ENCODE peak calls at places on chromosome 1, in four cellular contexts. F is cardiac muscle cell, N is HepG2, E is kidney. I is an unnamed sample.

GRCh38 chr1:153881764-153882163 is 41.0 kb downstream of the GATAD2B start:
- DNase-seq in F (no peak), N (no peak), E (no peak), I (no peak)

GRCh38 chr1:162678439-162678838 is 46.2 kb downstream of the DDR2 start:
- DNase-seq in F (no peak), N (peak), E (no peak), I (no peak)

GRCh38 chr1:208257326-208257725 is 13.1 kb upstream of the PLXNA2 start:
- DNase-seq in F (no peak), N (no peak), E (no peak), I (no peak)

GRCh38 chr1:12636098-12636950 is 7.6 kb upstream of the AADACL4 start:
- DNase-seq in F (no peak), N (no peak), E (no peak), I (no peak)

GRCh38 chr1:218485241-218485928 is 140.2 kb downstream of the TGFB2 start:
- DNase-seq in F (no peak), N (no peak), E (no peak), I (no peak)

GRCh38 chr1:8137406-8138244 is 111.5 kb upstream of the ERRFI1 start:
- DNase-seq in F (no peak), N (peak), E (no peak), I (no peak)

GRCh38 chr1:226609836-226610455 is 61.4 kb downstream of the STUM start:
- DNase-seq in F (no peak), N (no peak), E (no peak), I (no peak)

GRCh38 chr1:31579374-31579773 is 3.1 kb downstream of the TINAGL1 start:
- DNase-seq in F (no peak), N (no peak), E (peak), I (no peak)

GRCh38 chr1:7769673-7770412 is 1.3 kb upstream of the VAMP3 start:
- DNase-seq in F (no peak), N (no peak), E (no peak), I (no peak)

GRCh38 chr1:183571678-183572268 is 18.5 kb downstream of the NCF2 start:
- DNase-seq in F (no peak), N (no peak), E (no peak), I (no peak)

GRCh38 chr1:156128749-156129682 is 14.5 kb downstream of the LMNA start:
- DNase-seq in F (peak), N (no peak), E (peak), I (no peak)

GRCh38 chr1:27593341-27594326 is 10.3 kb downstream of the AHDC1 start:
- DNase-seq in F (no peak), N (no peak), E (peak), I (no peak)

GRCh38 chr1:39230261-39231190 is 26.0 kb downstream of the MACF1 start:
- DNase-seq in F (peak), N (peak), E (no peak), I (peak)

GRCh38 chr1:149884433-149885363 is 14.7 kb upstream of the BOLA1 start:
- DNase-seq in F (no peak), N (no peak), E (no peak), I (no peak)

GRCh38 chr1:162276493-162276892 is 100.2 kb downstream of the SPATA46 start:
- DNase-seq in F (peak), N (peak), E (no peak), I (peak)

GRCh38 chr1:193189442-193190095 is 3.2 kb upstream of the B3GALT2 start:
- DNase-seq in F (no peak), N (no peak), E (no peak), I (no peak)

GRCh38 chr1:3453891-3454810 is at the start of gene ARHGEF16:
- DNase-seq in F (peak), N (peak), E (peak), I (peak)
- TF ChIP-seq CTCF in F (peak), N (peak), E (peak), I (peak)

DNA sequence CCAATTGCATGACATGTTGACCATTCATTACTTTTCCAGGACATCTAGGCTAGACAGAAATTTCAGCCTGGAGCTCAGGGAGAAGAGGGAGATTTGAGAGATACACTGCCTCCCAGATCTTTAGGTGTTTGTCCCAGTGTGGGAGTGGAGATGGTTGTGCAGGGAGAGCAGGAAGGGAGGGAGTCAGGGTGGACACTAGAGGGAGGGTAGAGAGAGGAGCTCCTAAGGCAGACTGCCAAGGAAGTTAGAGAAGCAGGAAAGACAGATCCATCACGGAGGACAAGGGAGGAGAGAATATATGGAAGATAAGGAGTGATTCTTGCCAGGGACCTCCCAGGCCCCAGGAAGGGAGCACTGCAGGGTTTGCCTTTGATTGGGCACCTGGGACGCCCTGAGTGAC is 8.7 kb downstream of the CDCA8 start:
- DNase-seq in F (no peak), N (no peak), E (peak), I (no peak)
- TF ChIP-seq CTCF in F (no peak), N (no peak), E (no peak), I (no peak)

DNA sequence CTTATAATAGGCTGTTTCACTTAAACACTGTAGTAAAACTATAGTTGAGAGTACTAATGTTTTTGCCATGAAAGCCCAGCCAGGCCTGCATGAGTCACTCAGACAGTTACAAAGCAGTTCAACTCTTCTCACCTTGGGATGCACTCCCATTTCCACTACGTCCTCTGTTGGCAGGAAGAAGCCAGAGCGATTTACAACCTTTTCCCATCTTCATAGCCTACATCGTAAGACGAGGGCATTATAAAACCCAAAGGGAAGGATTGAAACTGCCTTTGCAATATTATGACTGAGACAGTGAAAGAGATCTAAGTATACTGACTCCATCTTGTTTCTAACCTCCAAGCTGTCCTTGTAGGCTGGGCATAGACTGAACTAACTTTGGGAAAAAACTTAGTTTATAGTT is 71.8 kb upstream of the CSF1 start:
- DNase-seq in F (no peak), N (peak), E (no peak), I (no peak)
- TF ChIP-seq CTCF in F (no peak), N (no peak), E (no peak), I (no peak)

DNA sequence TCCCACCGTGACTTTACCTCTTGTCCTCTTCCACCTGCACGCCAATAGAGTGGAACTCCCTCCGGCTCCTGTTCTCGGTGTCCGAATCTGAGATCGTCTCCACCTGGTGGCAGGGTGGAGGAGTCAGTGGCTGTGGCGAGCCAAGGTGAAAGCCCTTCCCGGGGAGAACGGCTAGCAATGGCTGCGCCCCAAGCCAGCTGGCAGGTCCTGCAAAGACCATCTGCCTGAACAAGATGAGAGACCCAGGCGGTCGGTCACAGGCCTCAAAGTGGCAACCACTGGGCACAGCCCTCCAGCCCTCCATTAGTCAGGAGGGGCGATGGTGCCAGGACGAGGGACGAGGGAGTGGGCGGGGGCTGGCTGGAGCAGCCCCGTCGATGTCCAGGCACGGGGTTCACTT is 25.4 kb upstream of the SMIM12 start:
- DNase-seq in F (no peak), N (peak), E (no peak), I (no peak)
- TF ChIP-seq CTCF in F (no peak), N (peak), E (peak), I (no peak)

DNA sequence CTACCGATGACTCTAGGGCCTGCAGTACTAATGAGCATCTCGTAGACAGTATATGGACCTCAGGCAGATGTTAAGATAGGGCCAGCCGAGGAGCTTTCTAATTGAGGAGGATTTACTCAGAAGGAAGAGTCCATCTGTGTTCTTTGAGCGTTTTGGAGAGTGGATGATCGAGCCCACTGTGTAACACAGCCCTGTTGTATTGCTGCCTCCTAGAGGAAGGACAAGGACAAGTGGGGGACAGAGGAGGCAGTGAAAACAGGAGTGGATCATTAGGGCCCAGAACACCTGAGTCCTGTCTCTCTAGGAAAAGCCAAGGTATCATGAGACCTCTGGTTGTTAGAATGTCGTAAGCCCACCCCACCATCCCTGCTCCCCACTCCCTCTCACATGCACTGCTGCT is 62.9 kb downstream of the TBX19 start:
- DNase-seq in F (no peak), N (peak), E (no peak), I (no peak)
- TF ChIP-seq CTCF in F (peak), N (peak), E (no peak), I (peak)

GRCh38 chr1:210239295-210240155 is 6.9 kb downstream of the SERTAD4 start:
- DNase-seq in F (peak), N (peak), E (no peak), I (no peak)
- TF ChIP-seq CTCF in F (peak), N (peak), E (peak), I (no peak)

DNA sequence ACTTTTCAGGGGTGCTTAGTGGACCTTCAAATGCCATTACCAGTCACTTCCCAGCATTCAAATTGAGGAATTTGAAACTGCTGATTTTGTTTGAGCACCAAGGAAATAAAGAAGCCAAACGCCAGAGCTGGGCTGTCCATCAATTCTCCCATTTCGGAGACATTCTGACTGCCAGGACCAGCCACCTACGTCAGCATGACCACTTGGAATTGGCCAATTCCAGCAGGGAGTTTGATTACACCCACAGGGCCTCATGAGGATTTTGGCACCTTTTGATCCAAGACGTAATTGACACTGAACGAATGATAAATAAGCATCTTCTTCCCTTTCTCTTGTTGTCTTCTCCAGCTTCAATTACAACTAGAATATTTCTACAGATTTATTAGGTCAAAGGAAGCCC is 40.2 kb downstream of the GREM2 start:
- DNase-seq in F (no peak), N (no peak), E (no peak), I (no peak)
- TF ChIP-seq CTCF in F (no peak), N (no peak), E (no peak), I (no peak)

GRCh38 chr1:61241411-61241838 is 159.1 kb downstream of the NFIA start:
- DNase-seq in F (no peak), N (no peak), E (no peak), I (no peak)

GRCh38 chr1:61238371-61238689 is 156.0 kb downstream of the NFIA start:
- DNase-seq in F (no peak), N (no peak), E (no peak), I (no peak)

GRCh38 chr1:61244114-61244513 is 161.8 kb downstream of the NFIA start:
- DNase-seq in F (no peak), N (no peak), E (no peak), I (no peak)

GRCh38 chr1:61240878-61241277 is 158.5 kb downstream of the NFIA start:
- DNase-seq in F (no peak), N (no peak), E (no peak), I (no peak)

DNA sequence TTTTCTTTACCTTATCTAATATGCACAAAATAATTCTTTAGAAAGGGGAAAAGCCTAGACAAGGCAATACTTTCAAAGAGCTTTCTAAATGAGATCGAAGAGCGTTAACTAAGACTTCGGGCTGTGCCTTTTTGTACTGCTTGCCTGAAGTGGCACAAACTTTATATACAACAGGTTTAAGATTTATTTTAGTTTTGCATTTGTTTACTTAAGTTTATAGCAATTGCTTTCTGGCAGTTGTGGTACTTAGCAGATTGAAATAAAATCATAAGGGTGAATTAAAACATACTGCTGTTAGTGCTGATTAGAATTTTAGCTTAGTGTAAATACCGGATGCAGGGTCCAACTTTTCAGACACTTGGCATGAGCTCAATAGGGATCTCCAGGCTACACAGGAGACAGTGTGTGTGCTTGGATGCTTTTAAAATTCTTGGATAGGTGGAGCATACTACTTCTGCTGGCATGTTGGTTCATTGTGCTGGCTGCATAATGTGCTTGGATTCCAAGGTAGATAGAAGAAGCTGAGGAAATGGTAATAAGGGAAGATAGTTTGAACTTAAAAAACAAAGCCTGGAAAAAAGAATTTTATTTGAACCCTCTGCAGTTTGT is 159.6 kb downstream of the NFIA start:
- DNase-seq in F (no peak), N (no peak), E (no peak), I (no peak)
- TF ChIP-seq CTCF in F (no peak), N (no peak), E (no peak), I (no peak)